ENCODE peak calls at places on chromosomes 12 and 14, in ten cellular contexts. Z is hepatocyte; Y is Peyer's patch; M is gastrocnemius medialis; S is testis; I is CD8-positive, alpha-beta T cell; Q is upper lobe of right lung; J is OCI-LY7; L is HCT116; P is HepG2. B is an unnamed sample. For H3K9me3, the result is how much of the 10 kb centered on the place peaks cover.

GRCh38 chr12:43282106-43282505 is 269.9 kb downstream of the ADAMTS20 start:
- DNase-seq in Z (peak), P (no peak), Y (no peak), L (peak), I (no peak), J (no peak), M (no peak), Q (no peak), S (no peak), B (no peak)

GRCh38 chr12:65556676-65557424 is 267.4 kb upstream of the HMGA2 start:
- DNase-seq in Y (peak), J (peak), I (peak), P (peak), Q (peak), M (peak), S (peak), L (peak), Z (peak), B (peak)

GRCh38 chr14:80981156-80981555 is 25.7 kb downstream of the TSHR start:
- DNase-seq in Y (no peak), P (no peak), L (no peak), I (no peak), S (no peak), Q (no peak), Z (no peak), M (no peak), J (no peak), B (no peak)

GRCh38 chr12:24649634-24650033 is 299.3 kb downstream of the BCAT1 start:
- DNase-seq in Z (no peak), J (no peak), P (peak), Q (no peak), S (no peak), M (no peak), I (no peak), L (no peak), Y (no peak), B (no peak)

GRCh38 chr12:124727244-124727673 is 136.4 kb downstream of the SCARB1 start:
- DNase-seq in Y (no peak), I (no peak), L (peak), Z (no peak), M (peak), J (no peak), Q (peak), S (no peak), P (peak), B (peak)

GRCh38 chr12:76018111-76018510 is 13.5 kb downstream of the PHLDA1 start:
- DNase-seq in M (no peak), J (no peak), Q (no peak), P (peak), I (no peak), S (no peak), Y (no peak), L (no peak), Z (peak), B (no peak)

GRCh38 chr12:90908465-90908864 is 46.5 kb downstream of the CCER1 start:
- DNase-seq in I (no peak), Y (no peak), P (no peak), M (no peak), J (no peak), S (peak), Z (no peak), L (no peak), Q (no peak), B (no peak)

GRCh38 chr14:101761881-101762529 is 496 bp downstream of the PPP2R5C start:
- DNase-seq in J (peak), Q (peak), I (peak), Z (peak), L (no peak), M (peak), S (peak), Y (peak), P (no peak), B (peak)

GRCh38 chr12:25377475-25378179 is 126.9 kb upstream of the KRAS start:
- DNase-seq in M (no peak), Q (no peak), Z (peak), I (no peak), S (no peak), L (no peak), J (no peak), P (no peak), Y (no peak), B (no peak)

GRCh38 chr14:102182901-102183619 is 43.4 kb downstream of the WDR20 start:
- DNase-seq in L (no peak), S (no peak), M (no peak), Q (no peak), J (no peak), P (no peak), I (no peak), Y (no peak), Z (no peak), B (no peak)

GRCh38 chr14:82313889-82314288 is 780.2 kb upstream of the SEL1L start:
- DNase-seq in L (no peak), S (no peak), P (no peak), Q (no peak), I (no peak), M (no peak), Z (peak), Y (no peak), J (no peak), B (no peak)

GRCh38 chr14:65852689-65853088 is 440.2 kb downstream of the FUT8 start:
- DNase-seq in Q (no peak), Y (no peak), M (no peak), J (no peak), Z (no peak), L (no peak), S (no peak), I (no peak), P (no peak), B (no peak)

DNA sequence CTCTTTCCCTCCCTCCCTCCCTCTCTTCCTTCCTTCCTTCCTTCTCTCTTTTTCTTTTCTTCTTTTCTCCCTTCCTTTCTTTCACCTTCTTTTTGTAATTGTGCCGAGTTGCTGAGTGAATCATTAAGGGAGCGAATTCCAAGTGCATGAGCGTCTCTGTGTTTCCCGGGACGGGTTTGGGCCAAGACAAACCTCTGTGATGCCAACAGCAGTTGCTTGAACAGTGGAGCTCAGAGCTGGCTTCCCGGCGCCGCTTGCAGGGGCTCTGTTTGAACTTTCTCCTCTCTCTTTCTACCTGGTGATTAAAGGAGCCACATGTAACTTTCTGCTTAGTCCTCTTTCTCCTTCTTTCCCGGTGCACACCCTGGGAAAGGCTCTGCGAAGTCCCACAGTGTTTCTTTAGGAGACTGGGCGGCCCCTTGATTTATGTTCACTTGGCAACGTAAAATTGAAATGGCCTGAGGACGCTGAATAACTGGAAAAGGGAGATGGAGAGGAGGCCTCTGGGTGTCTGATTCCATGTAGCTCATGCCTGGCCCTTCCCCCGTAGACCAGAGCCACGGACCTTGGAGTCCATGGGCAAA is 33.7 kb upstream of the MAP1LC3B2 start:
- DNase-seq in L (peak), Y (no peak), Z (peak), M (peak), Q (no peak), S (peak), I (no peak), J (no peak), P (no peak), B (peak)
- H3K4me3 ChIP-seq in L (peak), Y (no peak), Z (no peak), M (no peak), Q (no peak), S (no peak), I (no peak), J (no peak), P (no peak), B (no peak)

GRCh38 chr12:116916714-116917114 is 6.0 kb downstream of the FBXW8 start:
- DNase-seq in Z (peak), Q (peak), L (peak), M (peak), I (no peak), J (peak), Y (no peak), P (peak), S (no peak), B (no peak)
- TF ChIP-seq CTCF in Z (peak), Q (peak), L (peak), M (no peak), I (no peak), J (peak), Y (peak), P (peak), S (no peak), B (no peak)

DNA sequence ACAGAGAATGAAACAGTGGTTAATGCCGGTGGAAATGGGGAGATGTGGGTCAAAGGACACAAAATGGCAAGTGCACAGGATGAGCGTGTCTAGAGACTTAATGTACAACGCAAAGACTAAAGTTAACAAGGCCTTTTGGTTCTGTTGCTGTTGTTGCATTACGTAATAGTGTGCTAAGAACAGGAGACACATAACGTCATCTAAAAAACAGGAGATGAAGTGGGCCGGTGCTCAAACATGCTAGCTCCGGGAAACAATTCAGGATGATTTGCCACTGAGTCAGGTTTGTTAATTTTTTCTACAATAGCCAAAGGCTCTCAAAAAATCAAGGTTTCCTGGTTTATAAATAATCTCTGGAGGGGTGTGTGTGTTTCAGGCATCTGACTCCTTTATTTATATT is 55.5 kb downstream of the ETV6 start:
- DNase-seq in Q (no peak), I (no peak), Z (peak), L (no peak), Y (no peak), S (no peak), J (no peak), P (peak), M (no peak), B (no peak)
- H3K9me3 ChIP-seq in Q (under half), I (under half), Z (under half), L (under half), Y (under half), S (under half), J (under half), P (under half), M (under half), B (under half)

DNA sequence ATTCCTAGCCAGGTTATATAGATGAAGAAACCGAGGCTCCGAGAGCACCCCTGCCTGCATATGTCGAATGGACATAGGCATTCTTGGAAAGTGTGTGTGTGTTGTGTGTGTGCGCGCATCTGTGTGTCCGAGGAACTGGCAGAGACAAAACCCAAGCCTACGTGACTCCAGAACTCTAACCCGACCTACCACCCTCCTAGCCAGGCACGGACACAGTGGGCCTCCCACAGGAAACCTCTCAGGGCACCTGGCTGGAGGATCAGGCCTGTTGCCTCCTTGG is 543 bp upstream of the PGF start:
- DNase-seq in Q (no peak), I (no peak), S (no peak), L (no peak), J (no peak), Z (no peak), M (no peak), Y (no peak), P (no peak), B (no peak)
- H3K4me3 ChIP-seq in Q (peak), I (no peak), S (peak), L (peak), J (no peak), Z (peak), M (peak), Y (peak), P (peak), B (peak)

DNA sequence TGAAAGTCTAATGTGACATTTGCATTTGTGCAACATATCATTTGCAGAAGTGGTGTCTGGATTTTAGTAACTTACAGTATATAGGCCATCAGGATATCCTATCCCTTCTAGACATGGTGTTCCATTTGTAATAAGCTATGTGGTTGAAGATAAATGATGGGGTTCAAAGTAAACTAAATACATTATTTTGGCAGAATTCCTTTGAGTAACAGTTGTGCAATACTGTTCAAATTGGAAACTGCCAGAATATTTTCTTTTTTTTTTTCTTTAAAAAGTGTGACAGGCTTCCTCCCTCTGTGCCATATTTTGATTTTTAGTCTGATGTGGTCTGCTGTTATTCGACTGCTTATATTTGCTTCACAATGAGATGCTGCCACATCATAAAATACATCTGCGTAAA is 927.8 kb downstream of the FLRT2 start:
- DNase-seq in L (no peak), P (no peak), S (no peak), M (no peak), Q (no peak), Y (no peak), Z (no peak), I (no peak), J (no peak), B (no peak)
- TF ChIP-seq CTCF in L (no peak), P (no peak), S (no peak), M (no peak), Q (no peak), Y (no peak), Z (no peak), I (no peak), J (no peak), B (no peak)

GRCh38 chr14:105897725-105898113 is 371.3 kb downstream of the TMEM121 start:
- DNase-seq in M (no peak), S (no peak), Y (no peak), L (no peak), Q (no peak), J (no peak), P (no peak), I (no peak), Z (no peak), B (no peak)

GRCh38 chr14:105899657-105900397 is 373.4 kb downstream of the TMEM121 start:
- DNase-seq in M (no peak), L (no peak), S (no peak), Z (no peak), J (no peak), P (no peak), Q (no peak), I (no peak), Y (no peak), B (no peak)

GRCh38 chr14:105900398-105901160 is 374.2 kb downstream of the TMEM121 start:
- DNase-seq in I (no peak), Z (no peak), S (no peak), Y (no peak), Q (no peak), L (no peak), J (no peak), P (no peak), M (no peak), B (peak)

GRCh38 chr14:105899071-105899641 is 372.8 kb downstream of the TMEM121 start:
- DNase-seq in Y (no peak), M (no peak), I (no peak), L (no peak), J (no peak), S (no peak), P (no peak), Z (no peak), Q (no peak), B (no peak)

GRCh38 chr14:105898482-105899010 is 372.2 kb downstream of the TMEM121 start:
- DNase-seq in L (no peak), J (no peak), M (no peak), P (no peak), Y (no peak), S (no peak), Z (no peak), I (no peak), Q (no peak), B (peak)
- H3K9me3 ChIP-seq in L (under half), J (under half), M (under half), P (under half), Y (under half), S (under half), Z (under half), I (under half), Q (under half), B (under half)

GRCh38 chr14:35807131-35807961 is 1.7 kb downstream of the RALGAPA1 start:
- DNase-seq in L (no peak), Y (no peak), Z (no peak), I (no peak), S (no peak), M (no peak), Q (no peak), P (peak), J (no peak), B (no peak)

GRCh38 chr14:35808076-35808657 is 928 bp downstream of the RALGAPA1 start:
- DNase-seq in P (no peak), M (no peak), S (peak), J (peak), Z (peak), L (no peak), I (no peak), Y (no peak), Q (no peak), B (no peak)

GRCh38 chr14:35809597-35809996 is 502 bp upstream of the RALGAPA1 start:
- DNase-seq in Q (no peak), J (no peak), M (no peak), I (no peak), Y (no peak), P (no peak), L (no peak), Z (no peak), S (no peak), B (no peak)

GRCh38 chr14:35810963-35811362 is 1.9 kb upstream of the RALGAPA1 start:
- DNase-seq in L (no peak), J (no peak), Q (no peak), P (no peak), Y (no peak), S (no peak), M (no peak), I (no peak), Z (no peak), B (no peak)

GRCh38 chr14:35806006-35806907 is 2.8 kb downstream of the RALGAPA1 start:
- DNase-seq in J (no peak), I (no peak), L (no peak), M (no peak), S (no peak), Z (no peak), Y (no peak), Q (no peak), P (peak), B (no peak)
- H3K4me3 ChIP-seq in J (no peak), I (no peak), L (no peak), M (no peak), S (no peak), Z (no peak), Y (no peak), Q (no peak), P (peak), B (peak)

GRCh38 chr12:57171668-57172067 is 24.2 kb upstream of the LRP1-AS start:
- DNase-seq in L (no peak), Z (peak), Y (no peak), I (no peak), P (no peak), S (peak), Q (no peak), M (peak), J (no peak), B (no peak)
- TF ChIP-seq CTCF in L (no peak), Z (no peak), Y (no peak), I (no peak), P (no peak), S (no peak), Q (no peak), M (no peak), J (no peak), B (no peak)